ENCODE peak calls at places on chromosome 1, in nine cellular contexts. G is K562, K is mammary epithelial cell, F is Panc1, H is tibial nerve, A is fibroblast of the aortic adventitia, P is H1, I is fibroblast of mammary gland, B is ovary. R is an unnamed sample.

GRCh38 chr1:58500036-58500435 is 46.5 kb downstream of the OMA1 start:
- DNase-seq in G (no peak), K (no peak), F (no peak), H (no peak), A (no peak), P (no peak), I (no peak), B (no peak), R (no peak)

GRCh38 chr1:84753516-84754375 is 63.5 kb upstream of the SSX2IP start:
- DNase-seq in G (peak), K (peak), F (peak), H (peak), A (peak), P (peak), I (peak), B (peak), R (peak)

GRCh38 chr1:38990401-38990745 is 703 bp upstream of the AKIRIN1 start:
- DNase-seq in G (no peak), K (peak), F (no peak), H (no peak), A (peak), P (no peak), I (peak), B (no peak), R (peak)

GRCh38 chr1:117657031-117657430 is 51.2 kb downstream of the TENT5C start:
- DNase-seq in G (no peak), K (peak), F (peak), H (no peak), A (peak), P (no peak), I (peak), B (no peak), R (peak)

GRCh38 chr1:60073605-60074278 is at the start of gene C1orf87:
- DNase-seq in G (peak), K (no peak), F (no peak), H (no peak), A (no peak), P (peak), I (no peak), B (no peak), R (no peak)

GRCh38 chr1:51280321-51281096 is 44.4 kb downstream of the RNF11 start:
- DNase-seq in G (no peak), K (peak), F (no peak), H (no peak), A (no peak), P (no peak), I (no peak), B (no peak), R (no peak)

GRCh38 chr1:156805766-156806511 is 10.7 kb downstream of the SH2D2A start:
- DNase-seq in G (no peak), K (peak), F (no peak), H (peak), A (peak), P (no peak), I (peak), B (peak), R (peak)

GRCh38 chr1:231778009-231778719 is 151.6 kb downstream of the DISC1 start:
- DNase-seq in G (no peak), K (peak), F (no peak), H (peak), A (peak), P (no peak), I (peak), B (no peak), R (no peak)

GRCh38 chr1:21013510-21013909 is 163.2 kb downstream of the EIF4G3 start:
- DNase-seq in G (no peak), K (no peak), F (no peak), H (no peak), A (no peak), P (no peak), I (no peak), B (no peak), R (no peak)

GRCh38 chr1:53379662-53380002 is 51.8 kb upstream of the LRP8 start:
- DNase-seq in G (no peak), K (no peak), F (no peak), H (no peak), A (no peak), P (no peak), I (no peak), B (no peak), R (no peak)

GRCh38 chr1:54614024-54614423 is 9.3 kb downstream of the FAM151A start:
- DNase-seq in G (no peak), K (no peak), F (no peak), H (no peak), A (no peak), P (no peak), I (no peak), B (no peak), R (no peak)

GRCh38 chr1:113153116-113153803 is 80.3 kb downstream of the LRIG2 start:
- DNase-seq in G (no peak), K (peak), F (no peak), H (no peak), A (peak), P (no peak), I (peak), B (no peak), R (peak)

GRCh38 chr1:74733616-74734484 is 898 bp downstream of the TYW3 start:
- DNase-seq in G (peak), K (peak), F (peak), H (peak), A (peak), P (no peak), I (peak), B (peak), R (peak)

GRCh38 chr1:168408531-168409242 is 128.0 kb downstream of the TBX19 start:
- DNase-seq in G (peak), K (peak), F (no peak), H (peak), A (peak), P (no peak), I (peak), B (no peak), R (peak)

GRCh38 chr1:181396171-181396670 is 87.1 kb upstream of the CACNA1E start:
- DNase-seq in G (no peak), K (no peak), F (no peak), H (no peak), A (no peak), P (no peak), I (no peak), B (no peak), R (no peak)

GRCh38 chr1:85681087-85681486 is 27.1 kb downstream of the ZNHIT6 start:
- DNase-seq in G (no peak), K (peak), F (no peak), H (no peak), A (peak), P (no peak), I (peak), B (no peak), R (no peak)

GRCh38 chr1:110647254-110647891 is 27.4 kb downstream of the KCNA3 start:
- DNase-seq in G (no peak), K (no peak), F (no peak), H (no peak), A (peak), P (no peak), I (peak), B (no peak), R (peak)

GRCh38 chr1:210302501-210302900 is 26.2 kb upstream of the HHAT start:
- DNase-seq in G (no peak), K (no peak), F (no peak), H (no peak), A (no peak), P (no peak), I (no peak), B (no peak), R (no peak)

GRCh38 chr1:233477359-233477758 is 136.5 kb upstream of the KCNK1 start:
- DNase-seq in G (no peak), K (no peak), F (no peak), H (no peak), A (no peak), P (no peak), I (peak), B (no peak), R (no peak)

GRCh38 chr1:43983253-43983904 is 4.4 kb downstream of the B4GALT2 start:
- DNase-seq in G (no peak), K (no peak), F (no peak), H (no peak), A (no peak), P (no peak), I (no peak), B (no peak), R (no peak)

GRCh38 chr1:210627740-210628139 is 299.0 kb downstream of the HHAT start:
- DNase-seq in G (no peak), K (no peak), F (no peak), H (no peak), A (no peak), P (no peak), I (no peak), B (no peak), R (no peak)

GRCh38 chr1:247857069-247857985 is at the start of gene TRIM58:
- DNase-seq in G (peak), K (peak), F (no peak), H (no peak), A (no peak), P (no peak), I (no peak), B (no peak), R (no peak)
- TF ChIP-seq CTCF in G (peak), K (no peak), F (no peak), H (peak), A (no peak), P (no peak), I (no peak), B (no peak), R (no peak)

DNA sequence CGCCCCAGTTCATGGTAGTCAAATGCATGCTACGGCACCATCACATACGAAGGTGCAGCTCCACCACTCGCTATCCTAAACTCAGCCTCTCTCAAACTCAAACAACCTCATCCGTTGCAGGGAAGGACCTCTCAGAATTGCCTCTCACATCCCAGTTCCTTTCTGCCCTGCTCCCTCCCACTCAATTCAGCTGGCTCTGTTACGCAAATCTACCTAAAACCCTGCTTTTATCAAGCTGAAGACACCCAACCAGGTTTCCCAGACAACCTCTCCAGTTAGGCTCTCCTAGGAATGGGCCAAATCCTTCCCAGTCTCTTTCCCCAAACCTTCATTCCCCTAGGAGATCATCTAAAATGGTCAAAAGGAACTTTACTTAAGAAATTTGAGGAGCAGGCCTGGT is 62.9 kb downstream of the CLSTN1 start:
- DNase-seq in G (no peak), K (no peak), F (no peak), H (no peak), A (no peak), P (no peak), I (no peak), B (no peak), R (no peak)
- H3K4me3 ChIP-seq in G (no peak), K (no peak), F (no peak), H (no peak), A (no peak), P (no peak), I (no peak), B (no peak), R (no peak)

DNA sequence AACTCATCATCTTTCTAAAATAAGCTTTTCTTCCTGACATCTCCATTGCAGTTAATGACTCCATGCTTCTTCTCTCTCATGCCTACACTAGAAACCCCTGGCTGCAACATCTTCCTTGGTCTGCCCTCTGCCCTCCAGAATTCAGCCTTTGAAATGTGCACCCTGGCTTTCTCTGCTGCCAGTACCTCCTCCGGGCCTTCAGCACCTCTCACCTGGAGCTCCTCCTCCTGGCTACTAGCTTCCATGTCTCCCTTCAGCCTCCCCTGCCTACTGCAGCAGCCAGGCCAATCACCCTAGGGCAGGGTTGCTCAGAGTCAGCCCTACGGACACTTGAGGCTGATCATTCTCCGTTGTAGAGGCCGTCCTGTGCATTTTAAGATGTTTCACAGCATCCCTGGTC is 18.3 kb downstream of the SUSD4 start:
- DNase-seq in G (no peak), K (no peak), F (no peak), H (no peak), A (no peak), P (no peak), I (no peak), B (no peak), R (no peak)
- TF ChIP-seq CTCF in G (no peak), K (peak), F (no peak), H (no peak), A (no peak), P (peak), I (no peak), B (no peak), R (no peak)

DNA sequence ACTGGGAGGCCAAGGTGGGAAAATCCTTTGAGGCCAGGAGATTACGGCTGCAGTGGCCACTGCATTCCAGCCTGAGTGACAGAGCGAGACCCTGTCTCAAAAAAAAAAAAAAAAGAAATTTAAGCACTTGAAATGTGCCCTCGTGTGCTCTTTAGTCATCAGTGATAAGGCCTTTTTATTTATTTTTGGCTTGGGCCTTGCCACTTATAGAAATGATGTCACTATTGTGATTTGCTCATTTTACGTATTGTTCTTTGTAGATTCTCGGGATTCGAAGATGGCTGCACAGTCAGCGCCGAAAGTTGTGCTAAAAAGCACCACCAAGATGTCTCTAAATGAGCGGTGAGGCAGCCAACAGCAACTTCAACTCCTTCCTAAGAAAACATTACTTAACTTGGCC is 2.4 kb downstream of the CHTOP start:
- DNase-seq in G (no peak), K (no peak), F (no peak), H (no peak), A (no peak), P (no peak), I (no peak), B (no peak), R (no peak)
- H3K4me3 ChIP-seq in G (no peak), K (no peak), F (peak), H (no peak), A (no peak), P (no peak), I (no peak), B (no peak), R (no peak)

DNA sequence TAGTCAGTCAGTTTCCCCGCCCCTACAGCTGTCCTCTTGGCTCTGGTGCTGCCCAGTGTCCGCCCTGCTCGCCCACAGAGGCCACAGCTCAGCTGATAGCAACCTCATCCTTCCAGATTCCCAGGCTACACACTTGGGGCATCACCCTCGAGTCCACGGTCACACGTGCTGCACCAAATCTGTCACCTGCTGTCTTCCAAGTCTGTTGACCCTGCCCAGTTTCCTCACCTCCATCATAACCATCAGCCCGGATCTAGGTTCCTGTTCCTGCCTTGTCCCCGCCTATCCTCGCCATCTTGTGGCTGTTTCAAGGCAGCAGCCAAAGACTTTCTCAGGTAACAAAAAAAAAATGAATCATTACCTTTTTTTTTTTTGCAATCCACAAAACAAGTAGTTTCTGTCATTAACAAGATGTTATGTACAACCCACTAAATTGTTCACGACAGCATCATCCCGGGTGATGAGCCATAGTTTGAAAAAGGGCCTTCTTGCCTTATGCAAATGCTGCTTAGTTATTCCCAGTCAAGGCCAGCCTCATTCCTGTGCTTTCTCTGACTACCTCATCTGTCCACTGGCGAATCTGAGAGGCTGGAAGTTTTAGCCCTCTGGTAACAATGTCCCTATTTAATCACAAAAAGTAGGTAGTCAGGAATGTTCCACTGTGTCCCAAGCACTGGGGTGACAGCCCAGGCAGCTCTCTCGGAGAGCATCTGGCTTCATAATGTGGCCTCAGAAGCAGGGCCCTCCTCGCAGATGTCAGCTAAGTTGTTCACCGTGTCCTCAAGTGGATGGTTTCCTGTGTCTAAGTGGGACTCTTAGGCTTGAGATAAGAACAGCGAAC is 4.9 kb upstream of the MIIP start:
- DNase-seq in G (peak), K (peak), F (no peak), H (no peak), A (no peak), P (no peak), I (peak), B (no peak), R (peak)
- TF ChIP-seq CTCF in G (peak), K (peak), F (no peak), H (no peak), A (no peak), P (peak), I (peak), B (no peak), R (peak)

GRCh38 chr1:100785399-100786082 is 66.0 kb downstream of the VCAM1 start:
- DNase-seq in G (no peak), K (no peak), F (no peak), H (no peak), A (peak), P (no peak), I (peak), B (no peak), R (peak)
- H3K4me3 ChIP-seq in G (peak), K (no peak), F (no peak), H (no peak), A (peak), P (no peak), I (no peak), B (no peak), R (no peak)

DNA sequence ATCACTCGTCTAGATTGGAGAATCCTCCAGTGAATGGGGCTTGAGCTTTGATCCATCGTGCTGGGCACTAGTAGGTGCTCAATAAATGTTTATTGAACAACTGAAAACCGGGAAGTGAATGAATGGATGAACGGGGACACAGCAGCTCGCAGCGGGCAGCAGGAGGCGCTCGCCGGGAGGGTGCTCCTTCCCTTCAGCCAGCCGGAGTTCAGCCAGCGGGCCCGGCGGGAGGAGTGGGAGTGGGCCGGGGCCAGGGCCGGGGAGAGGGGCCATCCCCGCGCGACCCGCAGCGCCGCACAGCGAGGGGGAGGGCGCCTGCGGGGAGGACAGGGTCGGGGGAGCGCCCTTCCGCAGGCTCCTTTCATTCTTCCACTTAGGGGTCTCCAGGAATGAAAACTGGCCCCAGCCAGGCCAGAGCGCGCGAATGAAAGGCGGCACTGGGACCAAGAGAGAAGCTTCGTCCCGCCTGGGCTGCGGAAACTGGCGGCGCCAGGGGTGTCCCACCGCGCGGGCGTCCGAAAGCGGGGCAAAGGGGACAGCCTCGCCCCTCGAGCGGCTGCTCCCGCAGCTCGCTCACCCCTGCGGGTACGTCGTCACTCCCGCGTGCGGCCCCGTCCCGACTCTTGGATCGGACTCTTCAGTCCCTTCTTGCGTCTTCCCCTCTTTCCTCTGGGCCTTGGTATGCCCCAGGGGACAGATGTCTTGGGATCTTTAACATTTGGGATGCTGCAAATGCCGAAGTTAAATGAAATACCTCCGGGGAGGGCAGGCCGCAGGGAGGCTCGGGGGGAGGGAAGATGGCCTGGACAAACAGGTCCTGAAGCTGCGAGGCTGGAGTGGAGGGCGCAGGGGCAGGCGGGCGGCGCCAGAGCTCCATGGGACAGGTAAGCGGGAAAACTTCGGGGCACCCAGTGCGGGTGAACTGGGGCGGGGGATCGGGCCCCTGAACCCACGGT is 3.6 kb upstream of the INAVA start:
- DNase-seq in G (no peak), K (peak), F (peak), H (no peak), A (peak), P (no peak), I (peak), B (no peak), R (peak)
- TF ChIP-seq CTCF in G (peak), K (peak), F (peak), H (no peak), A (peak), P (peak), I (peak), B (no peak), R (peak)

GRCh38 chr1:221839794-221840395 is 98.0 kb upstream of the DUSP10 start:
- DNase-seq in G (no peak), K (peak), F (no peak), H (peak), A (peak), P (no peak), I (peak), B (peak), R (peak)

GRCh38 chr1:221834698-221835538 is 93.0 kb upstream of the DUSP10 start:
- DNase-seq in G (no peak), K (peak), F (no peak), H (no peak), A (no peak), P (no peak), I (no peak), B (no peak), R (peak)

GRCh38 chr1:221839321-221839720 is 97.4 kb upstream of the DUSP10 start:
- DNase-seq in G (no peak), K (no peak), F (no peak), H (no peak), A (no peak), P (no peak), I (no peak), B (no peak), R (no peak)

GRCh38 chr1:221840511-221841243 is 98.8 kb upstream of the DUSP10 start:
- DNase-seq in G (no peak), K (no peak), F (no peak), H (peak), A (peak), P (no peak), I (peak), B (no peak), R (peak)

DNA sequence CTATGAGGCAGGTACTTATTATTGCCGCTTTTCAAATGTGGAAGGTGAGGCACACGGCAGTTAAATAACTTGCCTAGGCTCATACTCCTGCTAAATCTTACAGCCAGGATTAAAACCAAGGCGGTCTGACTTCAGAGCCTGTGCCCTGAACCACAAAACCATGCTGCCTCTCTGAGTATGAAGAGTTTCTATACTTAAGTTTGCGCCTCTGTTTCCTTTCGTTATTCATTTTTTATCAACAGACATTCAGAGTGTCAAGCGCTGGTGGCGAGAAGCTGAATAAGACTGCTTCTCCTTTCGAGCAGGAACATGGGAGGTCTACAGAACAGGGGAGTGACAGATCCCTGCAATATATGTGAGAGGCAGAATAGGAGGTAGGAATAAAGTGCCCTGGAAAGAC is 96.0 kb upstream of the DUSP10 start:
- DNase-seq in G (no peak), K (no peak), F (no peak), H (no peak), A (no peak), P (no peak), I (no peak), B (no peak), R (no peak)
- H3K4me3 ChIP-seq in G (no peak), K (no peak), F (no peak), H (no peak), A (no peak), P (no peak), I (no peak), B (no peak), R (no peak)

GRCh38 chr1:64966158-64966963 is at the start of gene JAK1:
- DNase-seq in G (peak), K (peak), F (no peak), H (peak), A (peak), P (peak), I (peak), B (peak), R (peak)
- TF ChIP-seq CTCF in G (no peak), K (no peak), F (no peak), H (no peak), A (no peak), P (no peak), I (no peak), B (peak), R (no peak)